ENCODE peak calls at places on chromosome 7, in six cellular contexts. M is neuronal stem cell, D is IMR-90, S is mesendoderm, R is mesenchymal stem cell, H is H1. Z is an unnamed sample.

GRCh38 chr7:35781200-35781701 is 19.6 kb upstream of the SEPTIN7 start:
- DNase-seq in H (no peak), M (no peak), S (no peak), D (peak), R (peak), Z (no peak)

GRCh38 chr7:20330797-20331230 is at the start of gene ITGB8:
- DNase-seq in D (no peak), R (no peak), M (no peak), H (no peak), S (no peak), Z (peak)

GRCh38 chr7:105776068-105776790 is 100.2 kb downstream of the ATXN7L1 start:
- DNase-seq in D (peak), H (peak), M (no peak), R (peak), S (peak), Z (peak)

GRCh38 chr7:79683916-79684315 is 230.4 kb upstream of the MAGI2 start:
- DNase-seq in R (no peak), D (no peak), M (no peak), H (no peak), S (no peak), Z (no peak)

GRCh38 chr7:155921804-155922506 is 109.7 kb upstream of the SHH start:
- DNase-seq in M (no peak), S (peak), D (no peak), R (no peak), H (no peak), Z (peak)

GRCh38 chr7:87918740-87919139 is 15.3 kb upstream of the ADAM22 start:
- DNase-seq in H (no peak), R (no peak), M (no peak), D (no peak), S (no peak), Z (no peak)

GRCh38 chr7:120184866-120185265 is 88.1 kb upstream of the KCND2 start:
- DNase-seq in D (no peak), M (no peak), S (no peak), R (no peak), H (no peak), Z (no peak)

GRCh38 chr7:4479367-4480039 is 202.6 kb upstream of the FOXK1 start:
- DNase-seq in D (peak), R (peak), M (no peak), S (peak), H (peak), Z (peak)

GRCh38 chr7:68014031-68014774 is 1017.6 kb downstream of the TYW1 start:
- DNase-seq in S (no peak), D (no peak), R (no peak), H (no peak), M (no peak), Z (peak)

GRCh38 chr7:128869138-128869943 is 6.7 kb downstream of the ATP6V1F start:
- DNase-seq in D (peak), S (peak), M (peak), H (no peak), R (peak), Z (peak)

GRCh38 chr7:140269004-140269638 is 92.3 kb upstream of the KDM7A start:
- DNase-seq in S (no peak), D (no peak), R (no peak), H (no peak), M (no peak), Z (no peak)

GRCh38 chr7:40147371-40148246 is 12.8 kb downstream of the SUGCT start:
- DNase-seq in S (no peak), H (no peak), D (no peak), M (no peak), R (peak), Z (peak)

GRCh38 chr7:26413007-26413691 is 121.5 kb downstream of the SNX10 start:
- DNase-seq in D (no peak), R (no peak), M (no peak), H (no peak), S (no peak), Z (no peak)

GRCh38 chr7:94250984-94251383 is 143.7 kb upstream of the COL1A2 start:
- DNase-seq in R (no peak), M (no peak), H (no peak), S (no peak), D (no peak), Z (no peak)

GRCh38 chr7:27635728-27636127 is 27.0 kb downstream of the HIBADH start:
- DNase-seq in R (no peak), H (no peak), D (no peak), M (no peak), S (no peak), Z (no peak)

GRCh38 chr7:6730343-6730633 is 23.5 kb upstream of the ZNF12 start:
- DNase-seq in D (peak), S (peak), H (no peak), R (no peak), M (no peak), Z (no peak)

GRCh38 chr7:47887016-47887640 is 61.1 kb downstream of the PKD1L1 start:
- DNase-seq in R (no peak), S (no peak), D (no peak), H (no peak), M (no peak), Z (no peak)

GRCh38 chr7:81604075-81604807 is 165.6 kb downstream of the HGF start:
- DNase-seq in D (peak), H (no peak), S (no peak), M (no peak), R (peak), Z (no peak)

GRCh38 chr7:30667172-30667571 is 15.1 kb downstream of the CRHR2 start:
- DNase-seq in M (no peak), D (no peak), R (no peak), H (no peak), S (no peak), Z (no peak)

GRCh38 chr7:116998567-116998966 is 45.3 kb downstream of the ST7 start:
- DNase-seq in H (no peak), R (peak), S (no peak), M (no peak), D (peak), Z (no peak)

GRCh38 chr7:51706851-51707250 is 390.2 kb upstream of the COBL start:
- DNase-seq in R (no peak), S (no peak), D (no peak), M (no peak), H (no peak), Z (no peak)

GRCh38 chr7:134365341-134366054 is 48.8 kb upstream of the SLC35B4 start:
- DNase-seq in H (no peak), M (no peak), D (peak), R (no peak), S (no peak), Z (no peak)

DNA sequence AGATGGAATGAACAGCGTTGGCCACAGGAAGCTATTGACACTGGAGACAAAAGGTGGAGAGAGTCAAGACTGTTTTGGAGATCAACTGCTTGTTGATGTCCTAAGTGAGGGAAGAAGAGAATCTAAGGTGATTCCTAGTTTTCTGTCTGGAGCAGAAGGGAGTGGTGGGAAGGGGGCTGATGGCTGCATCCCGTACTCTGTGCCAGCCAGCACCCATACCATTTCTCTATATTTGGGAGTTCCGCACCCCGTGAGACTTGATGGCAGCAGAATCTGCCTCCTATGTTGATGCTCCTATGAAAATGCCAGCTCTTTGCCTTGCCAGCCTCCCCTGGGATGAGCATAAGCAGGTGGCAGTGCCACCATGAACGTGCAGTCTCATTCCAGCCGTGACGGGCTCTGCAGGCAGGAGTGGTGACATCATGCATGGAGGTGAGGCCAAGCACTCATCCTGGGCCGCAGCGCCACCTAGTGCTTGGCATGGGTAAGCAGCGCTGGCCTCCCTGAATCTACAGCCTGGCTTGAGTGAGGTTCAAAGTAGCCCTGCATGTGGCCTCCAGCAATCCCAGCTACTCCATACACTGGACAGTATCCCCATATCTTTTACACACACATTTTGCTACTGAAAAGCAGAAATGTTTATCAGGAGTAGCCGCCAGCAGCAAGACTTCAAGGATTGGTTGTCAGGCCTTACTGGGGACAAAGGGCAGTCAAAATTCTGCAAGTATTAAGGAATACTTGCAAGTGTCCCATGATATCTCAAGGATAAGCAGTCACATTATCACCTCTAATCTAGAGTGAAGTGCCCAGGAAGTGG is 43.0 kb downstream of the PODXL start:
- DNase-seq in H (peak), R (peak), M (peak), S (peak), D (peak), Z (peak)
- H2AK5ac ChIP-seq in H (no peak), R (no peak), M (no peak), S (no peak), D (no peak), Z (no peak)

GRCh38 chr7:2779086-2779485 is 65.0 kb downstream of the GNA12 start:
- DNase-seq in D (no peak), R (peak), S (no peak), H (no peak), M (no peak), Z (no peak)
- H2BK15ac ChIP-seq in D (no peak), R (no peak), S (no peak), H (no peak), M (no peak), Z (no peak)

GRCh38 chr7:157840174-157840912 is 503.5 kb downstream of the DNAJB6 start:
- DNase-seq in R (no peak), D (no peak), S (no peak), M (no peak), H (no peak), Z (no peak)
- H2BK120ac ChIP-seq in R (no peak), D (no peak), S (no peak), M (peak), H (peak), Z (no peak)

GRCh38 chr7:139035588-139036353 is at the start of gene ZC3HAV1L:
- DNase-seq in H (no peak), D (peak), M (peak), S (peak), R (peak), Z (peak)
- H2AK5ac ChIP-seq in H (no peak), D (peak), M (peak), S (no peak), R (peak), Z (no peak)

Z was measured in H9.